ENCODE peak calls at places on chromosomes 4 and X, in six cellular contexts. C, D, K, G, Y and U are unnamed samples.
A peak's percentile ranks its signal among the peaks of the same experiment; 100 is the strongest.

GRCh38 chr4:173958445-173958844 is 325.0 kb downstream of the FBXO8 start:
- DNase-seq in C (no peak), D (no peak), K (peak; percentile 21), G (no peak), Y (no peak), U (no peak)

GRCh38 chrX:154799554-154800348 is 5.5 kb downstream of the MPP1 start:
- DNase-seq in C (no peak), D (no peak), K (peak; percentile 39), G (peak; percentile 33), Y (peak; percentile 37), U (no peak)

GRCh38 chrX:46015653-46016052 is 529.6 kb downstream of the ZNF674 start:
- DNase-seq in C (no peak), D (no peak), K (no peak), G (no peak), Y (no peak), U (no peak)

GRCh38 chr4:166195101-166195500 is 322.1 kb downstream of the TLL1 start:
- DNase-seq in C (no peak), D (no peak), K (no peak), G (no peak), Y (no peak), U (no peak)

GRCh38 chr4:90403781-90404180 is 276.6 kb downstream of the CCSER1 start:
- DNase-seq in C (no peak), D (no peak), K (no peak), G (no peak), Y (no peak), U (no peak)

GRCh38 chr4:34193451-34194154 is 2050.7 kb downstream of the ARAP2 start:
- DNase-seq in C (no peak), D (no peak), K (no peak), G (no peak), Y (no peak), U (no peak)

GRCh38 chr4:78520808-78521226 is 30.8 kb upstream of the ANXA3 start:
- DNase-seq in C (no peak), D (no peak), K (no peak), G (no peak), Y (no peak), U (no peak)

GRCh38 chr4:28548549-28548948 is 1687.9 kb downstream of the STIM2 start:
- DNase-seq in C (no peak), D (no peak), K (no peak), G (no peak), Y (no peak), U (no peak)

GRCh38 chr4:8906991-8907595 is 35.5 kb upstream of the HMX1 start:
- DNase-seq in C (peak; percentile 7), D (no peak), K (no peak), G (peak; percentile 2), Y (no peak), U (peak; percentile 33)

GRCh38 chr4:88217169-88217568 is 58.7 kb upstream of the ABCG2 start:
- DNase-seq in C (no peak), D (no peak), K (no peak), G (no peak), Y (no peak), U (no peak)

GRCh38 chrX:73850124-73851013 is 287.4 kb downstream of the CHIC1 start:
- DNase-seq in C (no peak), D (peak; percentile 7), K (peak; percentile 28), G (peak; percentile 46), Y (no peak), U (no peak)

GRCh38 chrX:45598841-45599240 is 398.2 kb upstream of the DIPK2B start:
- DNase-seq in C (no peak), D (no peak), K (no peak), G (no peak), Y (no peak), U (no peak)

GRCh38 chrX:11244641-11245040 is 48.6 kb upstream of the AMELX start:
- DNase-seq in C (no peak), D (no peak), K (no peak), G (no peak), Y (peak; percentile 55), U (no peak)

GRCh38 chrX:2676794-2677675 is 14.1 kb upstream of the CD99 start:
- DNase-seq in C (no peak), D (no peak), K (no peak), G (no peak), Y (no peak), U (no peak)

GRCh38 chr4:108111781-108112180 is 57.0 kb downstream of the LEF1 start:
- DNase-seq in C (no peak), D (no peak), K (no peak), G (no peak), Y (no peak), U (no peak)

GRCh38 chrX:20252392-20253231 is 14.1 kb downstream of the RPS6KA3 start:
- DNase-seq in C (no peak), D (peak; percentile 26), K (peak; percentile 63), G (peak; percentile 81), Y (peak; percentile 23), U (peak; percentile 59)

GRCh38 chrX:120459313-120459712 is 9.8 kb downstream of the LAMP2 start:
- DNase-seq in C (no peak), D (no peak), K (no peak), G (no peak), Y (no peak), U (no peak)

GRCh38 chr4:84870398-84871163 is 95.9 kb downstream of the WDFY3 start:
- DNase-seq in C (no peak), D (peak; percentile 50), K (no peak), G (no peak), Y (no peak), U (no peak)

GRCh38 chr4:148015058-148015457 is 283.2 kb downstream of the ARHGAP10 start:
- DNase-seq in C (no peak), D (no peak), K (peak; percentile 6), G (no peak), Y (no peak), U (no peak)

GRCh38 chrX:40003982-40004535 is 93.7 kb downstream of the BCOR start:
- DNase-seq in C (no peak), D (no peak), K (no peak), G (no peak), Y (no peak), U (no peak)

GRCh38 chrX:70219938-70220764 is 14.3 kb upstream of the AWAT1 start:
- DNase-seq in C (peak; percentile 13), D (peak; percentile 50), K (no peak), G (peak; percentile 25), Y (peak; percentile 65), U (no peak)

GRCh38 chr4:113996599-113997177 is 17.2 kb upstream of the ARSJ start:
- DNase-seq in C (no peak), D (no peak), K (no peak), G (no peak), Y (no peak), U (no peak)

GRCh38 chr4:106494066-106494465 is 125.5 kb upstream of the GIMD1 start:
- DNase-seq in C (no peak), D (no peak), K (no peak), G (no peak), Y (no peak), U (no peak)

GRCh38 chr4:183492791-183493221 is 12.1 kb upstream of the ING2 start:
- DNase-seq in C (no peak), D (no peak), K (no peak), G (no peak), Y (no peak), U (no peak)

GRCh38 chr4:26858947-26859401 is 1.7 kb upstream of the STIM2 start:
- DNase-seq in C (no peak), D (no peak), K (peak; percentile 15), G (no peak), Y (no peak), U (no peak)

GRCh38 chrX:10414872-10415703 is 205.3 kb downstream of the MID1 start:
- DNase-seq in C (no peak), D (no peak), K (no peak), G (no peak), Y (no peak), U (no peak)

GRCh38 chr4:15755321-15755750 is 22.8 kb upstream of the CD38 start:
- DNase-seq in C (no peak), D (no peak), K (no peak), G (no peak), Y (no peak), U (no peak)

GRCh38 chr4:15756361-15756861 is 21.7 kb upstream of the CD38 start:
- DNase-seq in C (no peak), D (peak; percentile 26), K (peak; percentile 99), G (peak; percentile 20), Y (no peak), U (no peak)

GRCh38 chr4:15757084-15757483 is 21.0 kb upstream of the CD38 start:
- DNase-seq in C (no peak), D (no peak), K (peak; percentile 32), G (no peak), Y (no peak), U (no peak)

GRCh38 chr4:15754323-15754722 is 23.8 kb upstream of the CD38 start:
- DNase-seq in C (no peak), D (no peak), K (peak; percentile 86), G (no peak), Y (no peak), U (no peak)

DNA sequence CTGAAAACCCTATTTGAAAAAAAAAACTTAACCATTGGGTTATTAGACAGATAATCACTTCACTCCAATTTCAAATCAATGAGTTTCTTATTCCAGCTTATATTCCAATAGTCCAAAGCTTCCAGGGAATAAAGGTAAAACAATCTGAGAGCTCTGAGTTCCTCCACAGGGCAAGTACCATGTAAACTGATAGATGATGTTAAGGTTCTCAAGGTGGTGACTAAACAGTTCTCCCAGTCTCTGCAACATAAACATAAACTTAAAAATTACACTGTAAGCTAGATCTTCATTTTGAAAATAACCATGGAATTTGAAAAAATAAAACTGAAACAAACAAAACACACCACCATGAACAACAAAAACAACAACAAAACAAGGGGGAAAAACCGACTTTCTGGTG is 22.3 kb upstream of the CD38 start:
- DNase-seq in C (no peak), D (no peak), K (peak; percentile 34), G (no peak), Y (no peak), U (no peak)
- H3K4me3 ChIP-seq in C (no peak overlapping the region), D (no peak overlapping the region), K (peak overlapping the region; percentile 35), G (no peak overlapping the region), Y (no peak overlapping the region), U (no peak overlapping the region)

GRCh38 chr4:137540356-137540755 is 8.1 kb upstream of the PCDH18 start:
- DNase-seq in C (no peak), D (no peak), K (no peak), G (no peak), Y (no peak), U (no peak)
- TF ChIP-seq POLR2A in C (no peak), D (no peak), K (no peak), G (no peak), Y (no peak), U (no peak)

DNA sequence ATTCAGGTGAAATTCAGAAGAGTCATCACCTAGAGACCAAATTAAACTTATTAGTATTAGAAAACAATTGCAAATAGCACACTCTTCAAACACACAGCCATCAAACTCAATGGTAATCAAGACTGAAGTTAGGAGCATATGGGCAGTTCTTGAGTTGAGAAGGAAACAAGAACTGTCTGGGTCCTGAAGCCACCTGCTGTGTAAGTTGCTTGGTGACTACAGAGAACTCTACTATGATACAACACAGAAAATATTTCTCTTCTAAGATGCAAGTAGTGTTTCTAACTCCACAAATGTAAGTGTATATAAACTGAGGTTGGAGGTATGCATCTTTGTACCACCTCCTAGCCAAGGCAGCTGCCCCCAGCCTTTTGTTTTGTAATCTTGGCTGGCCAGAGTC is 325 bp upstream of the PF4V1 start:
- DNase-seq in C (no peak), D (no peak), K (no peak), G (no peak), Y (no peak), U (no peak)
- H3K4me3 ChIP-seq in C (no peak overlapping the region), D (no peak overlapping the region), K (no peak overlapping the region), G (no peak overlapping the region), Y (no peak overlapping the region), U (no peak overlapping the region)

GRCh38 chrX:152958524-152959465 is 35.1 kb downstream of the PNMA5 start:
- DNase-seq in C (peak; percentile 82), D (peak; percentile 68), K (peak; percentile 89), G (peak; percentile 87), Y (peak; percentile 67), U (peak; percentile 93)
- TF ChIP-seq POLR2A in C (no peak), D (no peak), K (no peak), G (no peak), Y (peak; percentile 25), U (no peak)